ENCODE peak calls at places on chromosomes 1 and 21, in five cellular contexts. T is heart left ventricle; Q is CD4-positive, alpha-beta T cell; B is upper lobe of left lung; C is ovary. D is an unnamed sample.

GRCh38 chr21:35904995-35905972 is 155.0 kb downstream of the SETD4 start:
- DNase-seq in C (no peak), T (peak), B (peak), Q (no peak), D (no peak)

GRCh38 chr1:204828352-204828850 is 42.3 kb upstream of the NFASC start:
- DNase-seq in B (no peak), T (peak), Q (no peak), C (peak), D (no peak)

GRCh38 chr1:53244126-53244525 is 5.8 kb upstream of the MAGOH start:
- DNase-seq in Q (no peak), C (no peak), B (no peak), T (no peak), D (no peak)

GRCh38 chr21:33206771-33207290 is 22.9 kb upstream of the IFNAR2 start:
- DNase-seq in T (no peak), B (peak), C (no peak), Q (no peak), D (no peak)

GRCh38 chr1:219296430-219296850 is 122.8 kb downstream of the LYPLAL1 start:
- DNase-seq in B (no peak), Q (no peak), T (no peak), C (no peak), D (no peak)

GRCh38 chr1:4215391-4215790 is 315.3 kb upstream of the C1orf174 start:
- DNase-seq in T (no peak), C (no peak), B (no peak), Q (no peak), D (no peak)

GRCh38 chr1:243562473-243562872 is 287.6 kb downstream of the AKT3 start:
- DNase-seq in C (no peak), Q (no peak), T (no peak), B (no peak), D (no peak)

GRCh38 chr1:228988655-228989054 is 253.4 kb downstream of the RHOU start:
- DNase-seq in Q (no peak), C (no peak), T (peak), B (peak), D (no peak)

GRCh38 chr1:183237046-183237445 is 51.0 kb downstream of the LAMC2 start:
- DNase-seq in T (no peak), B (no peak), Q (no peak), C (no peak), D (no peak)

GRCh38 chr21:34736116-34736870 is 67.5 kb downstream of the CLIC6 start:
- DNase-seq in T (no peak), Q (no peak), B (no peak), C (no peak), D (no peak)

DNA sequence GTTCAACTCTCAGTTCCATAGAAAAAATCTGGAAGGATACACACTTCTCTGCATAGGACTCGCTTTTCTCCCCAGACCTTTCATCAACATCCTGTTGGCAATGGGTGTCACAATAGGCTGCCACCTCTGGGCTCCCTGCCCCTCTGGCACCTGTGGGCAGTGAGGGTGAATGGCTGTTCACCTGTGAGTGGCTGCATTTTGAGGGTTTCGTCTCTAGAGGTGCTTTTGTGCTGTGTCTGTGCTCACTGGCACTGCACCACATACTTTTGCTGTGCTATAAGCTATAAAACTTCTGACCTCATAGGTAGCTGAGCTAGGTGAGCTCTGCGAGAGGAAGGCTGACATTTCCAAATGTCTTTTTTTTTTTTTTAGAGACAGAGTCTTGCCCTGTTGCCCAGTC is 36.0 kb downstream of the SLC30A1 start:
- DNase-seq in C (no peak), B (no peak), Q (no peak), T (no peak), D (no peak)
- H3K27ac ChIP-seq in C (no peak), B (no peak), Q (no peak), T (no peak), D (no peak)

GRCh38 chr1:220699044-220699443 is 8.9 kb downstream of the C1orf115 start:
- DNase-seq in T (no peak), Q (no peak), C (no peak), B (no peak), D (no peak)

GRCh38 chr1:220702733-220703704 is 12.9 kb downstream of the C1orf115 start:
- DNase-seq in C (no peak), B (no peak), T (no peak), Q (no peak), D (no peak)

GRCh38 chr1:220701974-220702373 is 11.8 kb downstream of the C1orf115 start:
- DNase-seq in Q (no peak), B (no peak), T (no peak), C (no peak), D (no peak)

GRCh38 chr1:220698607-220699016 is 8.4 kb downstream of the C1orf115 start:
- DNase-seq in T (no peak), Q (no peak), C (no peak), B (no peak), D (no peak)

DNA sequence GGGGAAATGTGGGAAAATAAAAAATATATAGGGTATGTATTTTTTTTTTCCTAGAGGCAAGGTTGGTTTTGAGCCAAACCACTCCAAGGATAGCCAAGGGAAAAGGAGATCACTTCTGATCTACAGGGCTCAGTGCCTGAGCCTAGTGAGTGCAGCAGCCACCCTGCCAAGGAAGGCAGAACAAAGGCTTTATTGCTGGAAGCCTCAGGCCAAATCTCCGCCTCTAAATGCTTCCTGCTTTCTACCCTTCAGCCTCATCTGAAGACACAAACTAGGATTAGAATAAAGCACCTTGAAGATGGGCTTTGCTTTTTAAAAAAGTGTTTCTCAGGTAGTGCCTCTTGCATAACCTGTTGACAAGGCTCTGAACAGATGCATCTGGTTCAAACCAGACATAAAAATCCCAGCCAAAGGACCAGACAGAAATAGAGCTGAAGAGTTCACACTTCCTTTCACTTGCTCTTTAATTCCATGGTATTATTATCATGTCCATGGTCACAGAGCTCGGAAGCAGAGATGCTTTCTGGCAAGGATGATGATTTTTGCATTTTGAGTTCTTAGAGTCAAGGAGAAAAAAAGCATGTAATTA is 10.5 kb downstream of the C1orf115 start:
- DNase-seq in Q (no peak), C (no peak), T (no peak), B (no peak), D (no peak)
- H3K27ac ChIP-seq in Q (no peak), C (no peak), T (no peak), B (no peak), D (no peak)

GRCh38 chr21:22076471-22076870 is 1078.3 kb downstream of the NCAM2 start:
- DNase-seq in T (no peak), Q (no peak), C (no peak), B (no peak), D (no peak)
- H3K27ac ChIP-seq in T (no peak), Q (no peak), C (no peak), B (no peak), D (no peak)

DNA sequence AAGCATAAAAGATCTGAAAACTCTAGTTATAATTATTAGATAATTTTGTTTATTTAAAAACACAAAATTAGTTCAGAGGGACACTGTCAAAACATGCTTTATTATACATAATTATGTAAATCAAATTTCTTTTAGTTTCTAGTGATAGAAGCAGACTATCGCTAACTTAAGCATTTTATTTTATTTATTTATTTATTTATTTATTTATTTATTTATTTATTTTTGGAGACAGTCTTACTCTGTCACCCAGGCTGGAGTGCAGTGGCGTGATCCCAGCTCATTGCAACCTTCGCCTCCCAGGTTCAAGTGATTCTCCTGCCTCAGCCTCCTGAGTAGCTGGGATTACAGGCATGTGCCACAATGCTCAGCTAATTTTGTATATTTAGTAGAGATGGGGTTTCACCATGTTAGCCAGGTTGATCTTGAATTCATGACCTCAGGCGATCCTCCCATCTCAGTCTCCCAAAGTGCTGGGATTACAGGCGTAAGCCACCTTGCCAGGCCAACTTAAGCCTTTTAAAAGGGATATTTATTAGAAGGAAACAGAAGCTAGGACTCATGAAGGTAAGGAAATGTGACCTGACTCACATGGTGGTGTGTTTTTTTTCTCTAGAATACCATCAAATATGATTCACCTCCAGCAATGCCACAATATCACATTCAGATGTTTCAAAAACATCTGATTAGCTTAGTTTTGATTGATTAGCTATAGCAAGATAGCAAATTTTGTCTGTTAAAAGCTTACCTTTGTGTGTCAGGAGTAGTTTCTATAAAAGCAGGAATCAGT is 1357.4 kb upstream of the ADGRL4 start:
- DNase-seq in T (no peak), Q (no peak), B (no peak), C (no peak), D (peak)
- H3K27ac ChIP-seq in T (no peak), Q (no peak), B (no peak), C (no peak), D (no peak)

DNA sequence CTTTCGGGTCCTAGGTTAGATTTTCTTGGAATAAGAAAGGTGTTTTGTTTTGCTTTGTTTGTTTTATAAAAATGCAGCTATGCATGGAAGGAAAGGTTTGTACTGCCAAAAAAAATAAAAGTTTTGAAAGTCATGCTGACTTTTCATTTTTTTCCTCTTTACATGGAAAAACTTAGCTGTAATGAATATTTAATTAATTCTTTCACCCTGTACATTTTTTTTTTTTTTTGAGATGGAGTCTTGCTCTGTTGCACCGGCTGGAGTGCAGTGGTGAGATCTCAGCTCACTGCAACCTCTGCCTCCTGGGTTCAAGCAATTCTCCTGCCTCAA is 48.7 kb downstream of the NENF start:
- DNase-seq in C (no peak), B (no peak), T (no peak), Q (no peak), D (no peak)
- H3K27ac ChIP-seq in C (no peak), B (no peak), T (no peak), Q (no peak), D (no peak)

GRCh38 chr1:63829349-63830327 is 55.8 kb downstream of the ROR1 start:
- DNase-seq in C (no peak), T (no peak), Q (no peak), B (no peak), D (no peak)
- H3K27ac ChIP-seq in C (no peak), T (peak), Q (no peak), B (peak), D (no peak)